ENCODE peak calls at places on chromosomes 1 and 21, in five cellular contexts. U is prostate gland, Q is body of pancreas, D is IMR-90, E is adrenal gland. C is an unnamed sample.

GRCh38 chr1:202462342-202463076 is 114.0 kb downstream of the PPP1R12B start:
- DNase-seq in U (peak; percentile 28), Q (no peak), D (no peak), E (no peak), C (no peak)

GRCh38 chr1:182493063-182493462 is 43.1 kb downstream of the RGSL1 start:
- DNase-seq in U (no peak), Q (no peak), D (no peak), E (no peak), C (no peak)

GRCh38 chr1:228555074-228555989 is 68.2 kb downstream of the RNF187 start:
- DNase-seq in U (no peak), Q (no peak), D (no peak), E (no peak), C (no peak)

GRCh38 chr1:169086603-169087455 is 19.7 kb upstream of the ATP1B1 start:
- DNase-seq in U (no peak), Q (peak; percentile 62), D (peak; percentile 37), E (no peak), C (peak; percentile 34)

GRCh38 chr21:31132574-31133242 is 94.4 kb upstream of the KRTAP19-8 start:
- DNase-seq in U (no peak), Q (peak; percentile 23), D (peak; percentile 12), E (peak; percentile 24), C (no peak)

GRCh38 chr1:169443923-169444322 is 16.6 kb upstream of the CCDC181 start:
- DNase-seq in U (no peak), Q (no peak), D (no peak), E (no peak), C (no peak)

GRCh38 chr1:41122148-41122547 is 100.6 kb upstream of the SLFNL1 start:
- DNase-seq in U (no peak), Q (no peak), D (no peak), E (no peak), C (no peak)

GRCh38 chr1:178275083-178275482 is 181.2 kb downstream of the RASAL2 start:
- DNase-seq in U (no peak), Q (no peak), D (peak; percentile 37), E (no peak), C (no peak)

GRCh38 chr1:36342426-36343185 is 19.2 kb upstream of the EVA1B start:
- DNase-seq in U (no peak), Q (peak; percentile 39), D (peak; percentile 67), E (peak; percentile 64), C (no peak)

GRCh38 chr1:115727706-115728249 is 40.7 kb downstream of the CASQ2 start:
- DNase-seq in U (no peak), Q (peak; percentile 65), D (peak; percentile 75), E (peak; percentile 63), C (no peak)

GRCh38 chr1:151056149-151056548 is 3.3 kb downstream of the CDC42SE1 start:
- DNase-seq in U (no peak), Q (no peak), D (no peak), E (no peak), C (no peak)

GRCh38 chr1:6962956-6963915 is 178.0 kb downstream of the CAMTA1 start:
- DNase-seq in U (no peak), Q (peak; percentile 47), D (no peak), E (peak; percentile 93), C (no peak)

GRCh38 chr1:3247521-3248031 is 178.6 kb downstream of the PRDM16 start:
- DNase-seq in U (no peak), Q (no peak), D (no peak), E (no peak), C (no peak)

GRCh38 chr1:117656202-117656641 is 50.4 kb downstream of the TENT5C start:
- DNase-seq in U (no peak), Q (peak; percentile 19), D (no peak), E (no peak), C (no peak)

GRCh38 chr1:38123356-38123755 is 76.8 kb upstream of the POU3F1 start:
- DNase-seq in U (no peak), Q (no peak), D (no peak), E (no peak), C (no peak)

GRCh38 chr1:30670195-30671060 is 53.0 kb downstream of the MATN1 start:
- DNase-seq in U (no peak), Q (no peak), D (peak; percentile 38), E (no peak), C (no peak)

GRCh38 chr1:114347431-114348209 is 163.4 kb downstream of the TRIM33 start:
- DNase-seq in U (no peak), Q (no peak), D (no peak), E (no peak), C (peak; percentile 70)

GRCh38 chr1:226408285-226409184 is 642 bp upstream of the PARP1 start:
- DNase-seq in U (no peak), Q (no peak), D (no peak), E (no peak), C (no peak)

GRCh38 chr21:23217597-23217996 is 2219.4 kb downstream of the NCAM2 start:
- DNase-seq in U (no peak), Q (no peak), D (no peak), E (no peak), C (no peak)

GRCh38 chr1:238642231-238642630 is 744.1 kb upstream of the CHRM3 start:
- DNase-seq in U (no peak), Q (no peak), D (peak; percentile 75), E (no peak), C (no peak)

GRCh38 chr1:31586376-31587327 is 10.3 kb downstream of the TINAGL1 start:
- DNase-seq in U (no peak), Q (no peak), D (no peak), E (no peak), C (no peak)

GRCh38 chr1:89451011-89451410 is 73.6 kb upstream of the LRRC8B start:
- DNase-seq in U (no peak), Q (no peak), D (peak; percentile 11), E (no peak), C (no peak)

GRCh38 chr21:36719614-36720013 is 20.7 kb downstream of the SIM2 start:
- DNase-seq in U (peak; percentile 59), Q (peak; percentile 71), D (no peak), E (no peak), C (no peak)

GRCh38 chr1:105485207-105485606 is 1571.3 kb upstream of the PRMT6 start:
- DNase-seq in U (no peak), Q (no peak), D (peak; percentile 58), E (no peak), C (no peak)

GRCh38 chr1:23196627-23197328 is 20.5 kb downstream of the HTR1D start:
- DNase-seq in U (no peak), Q (no peak), D (peak; percentile 98), E (no peak), C (no peak)

GRCh38 chr1:34928865-34929496 is 469 bp downstream of the DLGAP3 start:
- DNase-seq in U (no peak), Q (no peak), D (no peak), E (no peak), C (no peak)

GRCh38 chr1:221696740-221697461 is 45.0 kb downstream of the DUSP10 start:
- DNase-seq in U (no peak), Q (no peak), D (no peak), E (no peak), C (no peak)

GRCh38 chr1:221816899-221817298 is 75.0 kb upstream of the DUSP10 start:
- DNase-seq in U (no peak), Q (no peak), D (peak; percentile 99), E (no peak), C (no peak)

GRCh38 chr1:157773723-157774350 is 3.1 kb downstream of the FCRL2 start:
- DNase-seq in U (no peak), Q (no peak), D (no peak), E (no peak), C (no peak)

GRCh38 chr1:153945795-153946621 is 510 bp downstream of the DENND4B start:
- DNase-seq in U (peak; percentile 61), Q (peak; percentile 86), D (peak; percentile 56), E (peak; percentile 89), C (peak; percentile 96)

GRCh38 chr1:90480271-90480835 is 236.7 kb downstream of the BARHL2 start:
- DNase-seq in U (no peak), Q (no peak), D (no peak), E (no peak), C (no peak)

DNA sequence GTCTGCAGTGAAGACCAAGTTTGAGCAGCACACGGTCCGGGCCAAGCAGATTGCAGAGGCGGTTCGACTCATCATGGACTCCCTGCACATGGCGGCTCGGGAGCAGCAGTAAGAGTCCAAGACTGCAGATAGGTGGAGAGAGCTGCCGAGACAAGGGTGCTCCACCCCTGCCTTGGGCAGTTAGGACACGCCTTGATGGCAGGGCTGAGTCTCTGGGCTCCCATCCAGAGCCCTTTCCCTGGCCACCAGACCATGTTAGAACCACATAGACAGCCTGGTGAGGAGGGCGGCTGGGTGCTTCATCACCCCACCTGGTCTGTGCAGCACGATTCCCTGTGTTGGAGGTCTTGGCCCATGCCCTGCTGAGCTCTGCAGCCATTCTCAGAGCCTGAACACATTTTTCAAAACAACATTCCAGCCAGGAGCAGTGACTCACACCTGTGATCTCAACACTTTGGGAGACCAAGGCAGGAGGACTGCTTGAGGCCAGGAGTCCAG is 17.3 kb upstream of the MIIP start:
- DNase-seq in U (no peak), Q (no peak), D (no peak), E (no peak), C (no peak)
- H3K36me3 ChIP-seq in U (peaks cover 41% of the 10 kb centered on the region), Q (peaks cover 61% of the 10 kb centered on the region), D (peaks cover 71% of the 10 kb centered on the region), E (no peaks in the 10 kb centered on the region), C (peaks cover 100% of the 10 kb centered on the region)

GRCh38 chr1:205849619-205850355 is at the start of gene PM20D1:
- DNase-seq in U (peak; percentile 14), Q (peak; percentile 93), D (peak; percentile 69), E (peak; percentile 75), C (no peak)
- TF ChIP-seq POLR2A in U (peak; percentile 11), Q (peak; percentile 66), D (no peak), E (peak; percentile 37), C (no peak)

DNA sequence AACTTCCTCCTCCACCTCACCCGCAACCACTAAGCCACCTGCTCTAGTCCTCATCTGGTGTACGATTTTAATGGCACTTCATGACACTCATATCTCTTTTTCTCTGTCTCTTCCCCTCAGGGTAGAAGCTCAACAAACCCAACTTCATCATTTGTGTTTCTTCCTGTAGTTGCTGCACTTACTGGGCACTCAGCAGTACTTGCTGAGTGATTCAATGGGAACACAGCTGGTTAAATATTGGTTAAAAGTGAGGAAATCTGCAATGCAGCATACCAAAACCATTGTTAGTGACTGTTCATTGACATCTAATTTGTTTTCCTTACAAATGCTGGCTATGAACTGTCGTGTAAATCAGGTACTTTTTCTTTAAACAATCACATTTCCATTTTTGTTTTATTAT is 541.1 kb upstream of the PRMT6 start:
- DNase-seq in U (no peak), Q (no peak), D (no peak), E (no peak), C (no peak)
- H3K36me3 ChIP-seq in U (no peaks in the 10 kb centered on the region), Q (no peaks in the 10 kb centered on the region), D (no peaks in the 10 kb centered on the region), E (no peaks in the 10 kb centered on the region), C (no peaks in the 10 kb centered on the region)

DNA sequence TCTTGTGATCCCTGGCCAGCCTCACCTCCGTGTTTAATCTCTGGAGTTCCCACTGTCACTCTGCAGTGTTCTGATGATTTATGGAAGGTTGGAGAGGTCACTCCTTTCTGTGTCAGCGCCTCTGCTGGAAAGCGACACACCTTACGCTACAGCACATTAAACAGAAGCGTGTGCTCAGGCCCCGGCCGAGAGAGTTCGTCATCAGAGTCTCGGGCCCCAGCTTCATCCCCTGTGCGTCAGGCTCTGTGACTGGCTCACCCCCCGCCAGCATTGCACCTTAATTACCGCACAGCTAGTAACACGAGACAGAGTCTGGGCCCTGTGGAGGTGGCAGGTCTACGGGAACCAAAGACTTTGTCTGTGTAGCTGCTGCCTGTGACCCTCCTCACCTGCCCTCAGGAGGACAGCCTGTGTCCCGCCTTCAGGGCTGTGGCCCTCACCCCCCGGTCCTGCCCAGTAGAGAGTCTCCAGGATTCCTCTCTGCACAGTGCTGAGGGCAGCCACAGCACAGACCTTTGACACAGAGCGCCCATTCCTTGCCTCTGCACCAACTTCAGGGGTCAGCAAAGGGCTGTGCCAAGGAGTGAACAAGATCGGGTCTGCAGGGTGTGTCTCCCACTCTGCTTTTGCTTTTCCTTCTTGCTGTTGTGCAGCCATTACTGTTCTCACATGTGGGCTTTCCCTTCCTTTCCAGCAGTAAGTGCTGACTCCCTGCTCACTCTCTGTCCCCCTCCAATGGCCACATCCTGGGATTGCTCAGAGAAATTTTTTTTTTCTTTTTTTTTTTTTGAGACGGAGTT is 157.6 kb downstream of the PGBD5 start:
- DNase-seq in U (peak; percentile 17), Q (peak; percentile 67), D (peak; percentile 75), E (peak; percentile 63), C (no peak)
- TF ChIP-seq POLR2A in U (no peak), Q (no peak), D (no peak), E (no peak), C (no peak)

C was measured in esophagus muscularis mucosa.